ENCODE peak calls at places on chromosomes 12 and 14, in four cellular contexts. One of them, this sample, is unnamed.

GRCh38 chr14:88202296-88202695 is 120.8 kb downstream of the KCNK10 start:
- DNase-seq in mesendoderm: no peak
- DNase-seq in fibroblast of lung: no peak
- DNase-seq in hepatocyte: peak; percentile 13
- DNase-seq in this sample: no peak

GRCh38 chr12:79451988-79452387 is 238.8 kb downstream of the PAWR start:
- DNase-seq in hepatocyte: peak; percentile 37
- DNase-seq in fibroblast of lung: peak; percentile 83
- DNase-seq in mesendoderm: peak; percentile 10
- DNase-seq in this sample: peak; percentile 49

GRCh38 chr12:95212576-95212975 is 4.7 kb downstream of the FGD6 start:
- DNase-seq in hepatocyte: no peak
- DNase-seq in fibroblast of lung: no peak
- DNase-seq in mesendoderm: no peak
- DNase-seq in this sample: no peak

GRCh38 chr12:42056130-42056529 is 88.5 kb downstream of the GXYLT1 start:
- DNase-seq in mesendoderm: no peak
- DNase-seq in hepatocyte: no peak
- DNase-seq in fibroblast of lung: no peak
- DNase-seq in this sample: no peak

GRCh38 chr12:119671070-119671469 is 3.1 kb downstream of the PRKAB1 start:
- DNase-seq in hepatocyte: no peak
- DNase-seq in fibroblast of lung: no peak
- DNase-seq in mesendoderm: no peak
- DNase-seq in this sample: no peak

GRCh38 chr12:52582971-52583456 is 9.4 kb upstream of the KRT74 start:
- DNase-seq in mesendoderm: peak; percentile 76
- DNase-seq in fibroblast of lung: peak; percentile 45
- DNase-seq in hepatocyte: peak; percentile 82
- DNase-seq in this sample: peak; percentile 4

GRCh38 chr12:130200445-130200844 is 38.2 kb downstream of the FZD10 start:
- DNase-seq in fibroblast of lung: no peak
- DNase-seq in mesendoderm: no peak
- DNase-seq in hepatocyte: no peak
- DNase-seq in this sample: no peak

GRCh38 chr14:86961106-86961716 is 1031.8 kb downstream of the GALC start:
- DNase-seq in hepatocyte: peak; percentile 50
- DNase-seq in mesendoderm: peak; percentile 68
- DNase-seq in fibroblast of lung: peak; percentile 6
- DNase-seq in this sample: no peak

GRCh38 chr12:1117970-1118563 is 127.0 kb downstream of the ERC1 start:
- DNase-seq in fibroblast of lung: peak; percentile 84
- DNase-seq in hepatocyte: peak; percentile 85
- DNase-seq in mesendoderm: peak; percentile 65
- DNase-seq in this sample: peak; percentile 19

GRCh38 chr12:92762773-92763172 is 60.0 kb downstream of the PLEKHG7 start:
- DNase-seq in hepatocyte: no peak
- DNase-seq in fibroblast of lung: no peak
- DNase-seq in mesendoderm: no peak
- DNase-seq in this sample: no peak

GRCh38 chr14:87148655-87149054 is 844.3 kb downstream of the GALC start:
- DNase-seq in mesendoderm: peak; percentile 69
- DNase-seq in fibroblast of lung: no peak
- DNase-seq in hepatocyte: no peak
- DNase-seq in this sample: no peak

GRCh38 chr14:66476964-66477363 is 9.2 kb upstream of the CCDC196 start:
- DNase-seq in mesendoderm: no peak
- DNase-seq in hepatocyte: no peak
- DNase-seq in fibroblast of lung: peak; percentile 17
- DNase-seq in this sample: no peak

GRCh38 chr12:69091447-69092022 is 147.8 kb upstream of the CPSF6 start:
- DNase-seq in fibroblast of lung: no peak
- DNase-seq in mesendoderm: no peak
- DNase-seq in hepatocyte: no peak
- DNase-seq in this sample: no peak

GRCh38 chr12:12836571-12836970 is 23.4 kb downstream of the DDX47 start:
- DNase-seq in mesendoderm: no peak
- DNase-seq in hepatocyte: no peak
- DNase-seq in fibroblast of lung: no peak
- DNase-seq in this sample: no peak

GRCh38 chr14:95301527-95302187 is 18.1 kb downstream of the CLMN start:
- DNase-seq in mesendoderm: no peak
- DNase-seq in hepatocyte: no peak
- DNase-seq in fibroblast of lung: no peak
- DNase-seq in this sample: no peak

GRCh38 chr14:60204104-60204842 is 39.1 kb upstream of the DHRS7 start:
- DNase-seq in fibroblast of lung: no peak
- DNase-seq in hepatocyte: no peak
- DNase-seq in mesendoderm: no peak
- DNase-seq in this sample: no peak

GRCh38 chr12:49389092-49389703 is 21.9 kb downstream of the SPATS2 start:
- DNase-seq in mesendoderm: peak; percentile 92
- DNase-seq in hepatocyte: peak; percentile 14
- DNase-seq in fibroblast of lung: no peak
- DNase-seq in this sample: no peak

GRCh38 chr12:15155271-15155670 is 65.9 kb downstream of the RERG start:
- DNase-seq in mesendoderm: no peak
- DNase-seq in hepatocyte: no peak
- DNase-seq in fibroblast of lung: no peak
- DNase-seq in this sample: no peak

GRCh38 chr14:70380834-70381233 is 21.4 kb upstream of the COX16 start:
- DNase-seq in fibroblast of lung: no peak
- DNase-seq in mesendoderm: no peak
- DNase-seq in hepatocyte: peak; percentile 43
- DNase-seq in this sample: no peak

GRCh38 chr12:89529738-89530137 is 3.9 kb upstream of the POC1B start:
- DNase-seq in mesendoderm: peak; percentile 46
- DNase-seq in fibroblast of lung: peak; percentile 75
- DNase-seq in hepatocyte: peak; percentile 55
- DNase-seq in this sample: no peak

GRCh38 chr14:33800735-33801163 is 150.1 kb downstream of the EGLN3 start:
- DNase-seq in mesendoderm: no peak
- DNase-seq in fibroblast of lung: no peak
- DNase-seq in hepatocyte: no peak
- DNase-seq in this sample: no peak

GRCh38 chr12:65308001-65308400 is 29.5 kb downstream of the MSRB3 start:
- DNase-seq in mesendoderm: no peak
- DNase-seq in fibroblast of lung: peak; percentile 17
- DNase-seq in hepatocyte: no peak
- DNase-seq in this sample: no peak

GRCh38 chr12:105561981-105562726 is 231.7 kb downstream of the C12orf75 start:
- DNase-seq in fibroblast of lung: peak; percentile 91
- DNase-seq in hepatocyte: peak; percentile 31
- DNase-seq in mesendoderm: peak; percentile 78
- DNase-seq in this sample: peak; percentile 45

GRCh38 chr12:185197-185955 is 28.6 kb downstream of the SLC6A12 start:
- DNase-seq in fibroblast of lung: no peak
- DNase-seq in hepatocyte: no peak
- DNase-seq in mesendoderm: no peak
- DNase-seq in this sample: no peak

DNA sequence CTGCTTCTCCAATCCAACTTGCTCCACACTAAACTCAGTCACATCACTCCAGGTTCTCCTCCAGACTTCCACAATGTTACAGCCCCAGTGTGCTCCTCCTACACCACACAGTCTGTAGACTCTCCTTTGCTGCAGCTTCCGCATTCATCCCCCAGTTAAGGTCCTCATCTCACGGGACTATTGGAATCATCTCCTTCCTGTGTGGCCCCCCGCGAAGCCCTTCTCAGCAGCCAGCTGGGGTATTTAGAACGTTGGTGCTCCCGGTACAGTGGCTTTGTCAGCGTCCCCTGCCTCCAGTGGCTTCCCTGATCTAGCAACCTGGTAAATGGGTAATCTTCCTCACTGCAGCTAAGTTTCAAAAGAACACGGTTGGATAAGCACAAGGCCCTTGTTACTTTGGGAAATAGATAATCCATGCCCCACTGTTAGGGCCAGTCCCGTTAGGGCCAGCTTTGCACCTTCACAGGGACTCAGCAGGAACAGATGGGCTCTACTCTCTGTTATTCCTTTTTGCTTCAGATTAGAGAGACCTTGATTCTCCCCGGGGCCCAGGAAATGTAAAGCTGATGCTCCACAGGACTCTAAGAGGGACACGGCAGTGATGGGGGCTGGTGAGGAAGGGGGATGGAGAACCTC is 823 bp upstream of the TSPAN11 start:
- DNase-seq in fibroblast of lung: no peak
- DNase-seq in mesendoderm: peak; percentile 62
- DNase-seq in hepatocyte: no peak
- DNase-seq in this sample: no peak
- H3K4me3 ChIP-seq in fibroblast of lung: peak overlapping the region; percentile 41
- H3K4me3 ChIP-seq in mesendoderm: no peak overlapping the region
- H3K4me3 ChIP-seq in hepatocyte: peak overlapping the region; percentile 51
- H3K4me3 ChIP-seq in this sample: peak overlapping the region; percentile 45

DNA sequence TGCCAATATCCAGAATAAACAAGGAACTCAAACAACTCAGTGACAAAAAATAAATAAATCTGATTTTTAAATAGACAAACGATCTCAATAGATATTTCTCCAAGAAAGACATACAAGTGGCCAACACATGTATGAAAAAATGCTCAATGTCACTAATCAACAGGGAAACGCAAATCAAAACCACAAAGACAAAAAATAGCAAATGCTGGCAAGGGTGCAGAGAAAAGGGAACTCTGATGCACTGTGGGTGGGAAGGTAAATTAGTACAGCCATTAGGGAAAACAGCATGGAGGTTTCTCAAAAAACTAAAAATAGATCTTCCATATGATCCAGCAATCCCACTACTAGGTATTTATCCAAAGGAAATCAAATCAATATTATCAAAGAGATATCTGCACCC is 3.5 kb upstream of the EIF5 start:
- DNase-seq in mesendoderm: no peak
- DNase-seq in hepatocyte: no peak
- DNase-seq in fibroblast of lung: no peak
- DNase-seq in this sample: no peak
- H3K4me3 ChIP-seq in mesendoderm: no peak overlapping the region
- H3K4me3 ChIP-seq in hepatocyte: no peak overlapping the region
- H3K4me3 ChIP-seq in fibroblast of lung: no peak overlapping the region
- H3K4me3 ChIP-seq in this sample: no peak overlapping the region

DNA sequence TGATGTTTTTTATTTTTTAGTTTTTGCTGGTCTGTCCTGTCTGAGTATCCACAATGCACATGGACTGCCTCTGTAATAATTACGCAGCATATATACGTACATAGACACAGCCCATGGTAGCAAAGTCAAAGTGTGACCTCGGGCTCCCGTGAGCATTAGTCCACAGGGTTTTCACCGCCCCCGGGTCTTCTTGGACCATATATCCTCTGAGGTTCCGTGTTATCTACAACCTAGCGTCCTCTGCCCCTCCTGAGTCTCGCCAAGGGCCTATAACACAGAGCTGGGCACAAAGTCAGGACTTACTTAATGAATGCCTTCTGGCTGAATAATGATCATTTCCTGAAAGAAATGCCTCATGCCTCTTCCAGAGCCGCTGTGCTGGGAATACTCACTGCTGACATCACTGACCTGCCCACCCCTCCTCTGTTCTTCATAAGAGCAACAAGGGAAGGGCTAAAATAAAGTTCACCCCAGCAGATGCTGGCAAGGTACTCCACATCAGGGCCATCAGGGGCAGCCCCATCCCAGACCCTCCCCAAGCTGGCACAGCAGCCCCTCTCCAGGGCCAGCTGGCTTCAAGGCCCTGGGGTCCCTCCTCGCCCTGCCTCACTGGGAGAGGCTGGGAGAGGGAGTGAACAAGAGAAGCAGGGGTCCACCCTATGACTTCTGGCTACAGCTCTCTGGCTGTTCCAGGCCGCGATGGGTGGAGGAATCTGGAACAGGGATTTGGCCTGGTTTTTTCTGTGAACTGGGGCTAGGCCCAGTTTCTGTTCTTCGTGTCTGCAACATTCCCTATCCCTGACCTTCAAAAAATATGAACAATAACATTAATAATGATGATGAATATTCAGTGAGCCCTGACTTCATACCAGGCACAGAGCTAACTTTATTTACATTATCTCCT is 7.9 kb downstream of the HDAC7 start:
- DNase-seq in mesendoderm: no peak
- DNase-seq in hepatocyte: no peak
- DNase-seq in fibroblast of lung: peak; percentile 83
- DNase-seq in this sample: peak; percentile 41
- H3K4me3 ChIP-seq in mesendoderm: no peak overlapping the region
- H3K4me3 ChIP-seq in hepatocyte: no peak overlapping the region
- H3K4me3 ChIP-seq in fibroblast of lung: peak overlapping the region; percentile 58
- H3K4me3 ChIP-seq in this sample: peak overlapping the region; percentile 18

DNA sequence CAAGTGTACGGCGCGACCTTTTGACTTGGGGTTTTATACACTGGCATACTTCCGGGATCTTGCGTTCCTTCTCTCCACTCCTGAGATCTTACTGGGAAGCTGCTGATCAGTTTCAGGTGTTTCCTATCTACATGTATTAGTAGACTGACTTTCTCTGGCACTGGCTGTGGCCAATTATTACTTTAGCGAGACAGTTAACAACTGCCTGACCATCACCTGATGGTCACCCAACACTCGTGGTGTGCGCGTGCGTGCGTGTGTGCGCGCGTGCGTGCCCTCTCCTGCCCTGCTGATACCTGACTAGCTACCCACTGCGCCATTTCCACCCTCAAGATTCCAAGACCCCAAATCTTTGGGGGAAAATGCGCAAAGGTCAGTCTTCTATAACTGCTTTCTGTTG is 249.9 kb downstream of the AEBP2 start:
- DNase-seq in hepatocyte: no peak
- DNase-seq in mesendoderm: no peak
- DNase-seq in fibroblast of lung: no peak
- DNase-seq in this sample: no peak
- H3K4me3 ChIP-seq in hepatocyte: no peak overlapping the region
- H3K4me3 ChIP-seq in mesendoderm: no peak overlapping the region
- H3K4me3 ChIP-seq in fibroblast of lung: no peak overlapping the region
- H3K4me3 ChIP-seq in this sample: no peak overlapping the region

GRCh38 chr12:2298556-2299195 is 245.9 kb downstream of the CACNA1C start:
- DNase-seq in fibroblast of lung: no peak
- DNase-seq in mesendoderm: no peak
- DNase-seq in hepatocyte: no peak
- DNase-seq in this sample: no peak

GRCh38 chr12:2294651-2295475 is 242.1 kb downstream of the CACNA1C start:
- DNase-seq in hepatocyte: peak; percentile 51
- DNase-seq in fibroblast of lung: peak; percentile 93
- DNase-seq in mesendoderm: no peak
- DNase-seq in this sample: no peak

GRCh38 chr12:2297658-2298057 is 244.9 kb downstream of the CACNA1C start:
- DNase-seq in fibroblast of lung: no peak
- DNase-seq in hepatocyte: no peak
- DNase-seq in mesendoderm: no peak
- DNase-seq in this sample: no peak

GRCh38 chr12:2295941-2296461 is 243.2 kb downstream of the CACNA1C start:
- DNase-seq in hepatocyte: peak; percentile 31
- DNase-seq in mesendoderm: no peak
- DNase-seq in fibroblast of lung: peak; percentile 68
- DNase-seq in this sample: no peak

GRCh38 chr12:2297004-2297403 is 244.2 kb downstream of the CACNA1C start:
- DNase-seq in fibroblast of lung: no peak
- DNase-seq in mesendoderm: no peak
- DNase-seq in hepatocyte: no peak
- DNase-seq in this sample: no peak
- H3K4me3 ChIP-seq in fibroblast of lung: no peak overlapping the region
- H3K4me3 ChIP-seq in mesendoderm: no peak overlapping the region
- H3K4me3 ChIP-seq in hepatocyte: no peak overlapping the region
- H3K4me3 ChIP-seq in this sample: no peak overlapping the region

GRCh38 chr12:70635713-70636112 is 1.5 kb downstream of the PTPRB start:
- DNase-seq in fibroblast of lung: no peak
- DNase-seq in mesendoderm: no peak
- DNase-seq in hepatocyte: no peak
- DNase-seq in this sample: no peak
- H3K4me3 ChIP-seq in fibroblast of lung: no peak overlapping the region
- H3K4me3 ChIP-seq in mesendoderm: no peak overlapping the region
- H3K4me3 ChIP-seq in hepatocyte: no peak overlapping the region
- H3K4me3 ChIP-seq in this sample: no peak overlapping the region